ENCODE peak calls at places on chromosomes 5 and 9, in eight cellular contexts. One of them, this sample, is unnamed.

GRCh38 chr9:105881654-105882349 is 187.5 kb downstream of the TMEM38B start:
- DNase-seq in upper lobe of right lung: peak
- DNase-seq in brain microvascular endothelial cell: peak
- DNase-seq in choroid plexus epithelial cell: peak
- DNase-seq in astrocyte: peak
- DNase-seq in left lobe of liver: peak
- DNase-seq in NCI-H1417: peak
- DNase-seq in activated T-helper 1 cell treated with Interleukin-2 at 50 U/mL for 16 hours: peak
- DNase-seq in this sample: no peak

GRCh38 chr5:125149503-125149902 is 403.1 kb upstream of the ZNF608 start:
- DNase-seq in left lobe of liver: no peak
- DNase-seq in upper lobe of right lung: no peak
- DNase-seq in brain microvascular endothelial cell: peak
- DNase-seq in astrocyte: no peak
- DNase-seq in choroid plexus epithelial cell: peak
- DNase-seq in activated T-helper 1 cell treated with Interleukin-2 at 50 U/mL for 16 hours: no peak
- DNase-seq in NCI-H1417: no peak
- DNase-seq in this sample: no peak

GRCh38 chr9:71683598-71684235 is 84.6 kb downstream of the CEMIP2 start:
- DNase-seq in activated T-helper 1 cell treated with Interleukin-2 at 50 U/mL for 16 hours: no peak
- DNase-seq in choroid plexus epithelial cell: peak
- DNase-seq in astrocyte: peak
- DNase-seq in NCI-H1417: no peak
- DNase-seq in upper lobe of right lung: no peak
- DNase-seq in left lobe of liver: no peak
- DNase-seq in brain microvascular endothelial cell: peak
- DNase-seq in this sample: no peak

GRCh38 chr5:78920604-78921003 is 64.5 kb downstream of the ARSB start:
- DNase-seq in upper lobe of right lung: no peak
- DNase-seq in left lobe of liver: no peak
- DNase-seq in astrocyte: peak
- DNase-seq in NCI-H1417: no peak
- DNase-seq in brain microvascular endothelial cell: peak
- DNase-seq in choroid plexus epithelial cell: peak
- DNase-seq in activated T-helper 1 cell treated with Interleukin-2 at 50 U/mL for 16 hours: no peak
- DNase-seq in this sample: peak

GRCh38 chr9:135163023-135163780 is 75.7 kb downstream of the OLFM1 start:
- DNase-seq in NCI-H1417: no peak
- DNase-seq in left lobe of liver: no peak
- DNase-seq in astrocyte: no peak
- DNase-seq in upper lobe of right lung: no peak
- DNase-seq in brain microvascular endothelial cell: no peak
- DNase-seq in activated T-helper 1 cell treated with Interleukin-2 at 50 U/mL for 16 hours: no peak
- DNase-seq in choroid plexus epithelial cell: no peak
- DNase-seq in this sample: peak

GRCh38 chr5:179267671-179268071 is 77.6 kb downstream of the ADAMTS2 start:
- DNase-seq in astrocyte: no peak
- DNase-seq in choroid plexus epithelial cell: no peak
- DNase-seq in upper lobe of right lung: peak
- DNase-seq in activated T-helper 1 cell treated with Interleukin-2 at 50 U/mL for 16 hours: no peak
- DNase-seq in left lobe of liver: peak
- DNase-seq in NCI-H1417: no peak
- DNase-seq in brain microvascular endothelial cell: no peak
- DNase-seq in this sample: no peak

GRCh38 chr9:134365791-134366222 is 39.6 kb downstream of the RXRA start:
- DNase-seq in upper lobe of right lung: no peak
- DNase-seq in brain microvascular endothelial cell: no peak
- DNase-seq in left lobe of liver: peak
- DNase-seq in choroid plexus epithelial cell: peak
- DNase-seq in NCI-H1417: peak
- DNase-seq in astrocyte: no peak
- DNase-seq in activated T-helper 1 cell treated with Interleukin-2 at 50 U/mL for 16 hours: no peak
- DNase-seq in this sample: peak

GRCh38 chr5:153952893-153953292 is 85.8 kb downstream of the FAM114A2 start:
- DNase-seq in NCI-H1417: no peak
- DNase-seq in choroid plexus epithelial cell: no peak
- DNase-seq in brain microvascular endothelial cell: no peak
- DNase-seq in activated T-helper 1 cell treated with Interleukin-2 at 50 U/mL for 16 hours: no peak
- DNase-seq in left lobe of liver: no peak
- DNase-seq in astrocyte: no peak
- DNase-seq in upper lobe of right lung: no peak
- DNase-seq in this sample: no peak

GRCh38 chr5:172542651-172543131 is 88.4 kb upstream of the SH3PXD2B start:
- DNase-seq in brain microvascular endothelial cell: no peak
- DNase-seq in activated T-helper 1 cell treated with Interleukin-2 at 50 U/mL for 16 hours: no peak
- DNase-seq in choroid plexus epithelial cell: no peak
- DNase-seq in upper lobe of right lung: peak
- DNase-seq in NCI-H1417: peak
- DNase-seq in left lobe of liver: peak
- DNase-seq in astrocyte: no peak
- DNase-seq in this sample: no peak

GRCh38 chr5:170631471-170632195 is 127.8 kb downstream of the KCNIP1 start:
- DNase-seq in NCI-H1417: no peak
- DNase-seq in choroid plexus epithelial cell: no peak
- DNase-seq in upper lobe of right lung: peak
- DNase-seq in brain microvascular endothelial cell: no peak
- DNase-seq in astrocyte: no peak
- DNase-seq in activated T-helper 1 cell treated with Interleukin-2 at 50 U/mL for 16 hours: no peak
- DNase-seq in left lobe of liver: no peak
- DNase-seq in this sample: peak

GRCh38 chr9:1918642-1919041 is 96.5 kb upstream of the SMARCA2 start:
- DNase-seq in NCI-H1417: no peak
- DNase-seq in upper lobe of right lung: no peak
- DNase-seq in astrocyte: no peak
- DNase-seq in choroid plexus epithelial cell: no peak
- DNase-seq in left lobe of liver: no peak
- DNase-seq in brain microvascular endothelial cell: no peak
- DNase-seq in activated T-helper 1 cell treated with Interleukin-2 at 50 U/mL for 16 hours: no peak
- DNase-seq in this sample: peak

GRCh38 chr9:135662758-135663450 is at the start of gene LCN9:
- DNase-seq in left lobe of liver: no peak
- DNase-seq in NCI-H1417: no peak
- DNase-seq in brain microvascular endothelial cell: peak
- DNase-seq in upper lobe of right lung: no peak
- DNase-seq in choroid plexus epithelial cell: peak
- DNase-seq in activated T-helper 1 cell treated with Interleukin-2 at 50 U/mL for 16 hours: no peak
- DNase-seq in astrocyte: no peak
- DNase-seq in this sample: peak

GRCh38 chr9:111925017-111925770 is 28.6 kb downstream of the UGCG start:
- DNase-seq in activated T-helper 1 cell treated with Interleukin-2 at 50 U/mL for 16 hours: no peak
- DNase-seq in left lobe of liver: no peak
- DNase-seq in upper lobe of right lung: no peak
- DNase-seq in astrocyte: no peak
- DNase-seq in NCI-H1417: no peak
- DNase-seq in brain microvascular endothelial cell: no peak
- DNase-seq in choroid plexus epithelial cell: no peak
- DNase-seq in this sample: peak

GRCh38 chr9:137240321-137240840 is 706 bp upstream of the TUBB4B start:
- DNase-seq in astrocyte: peak
- DNase-seq in left lobe of liver: peak
- DNase-seq in NCI-H1417: peak
- DNase-seq in upper lobe of right lung: peak
- DNase-seq in activated T-helper 1 cell treated with Interleukin-2 at 50 U/mL for 16 hours: peak
- DNase-seq in choroid plexus epithelial cell: peak
- DNase-seq in brain microvascular endothelial cell: peak
- DNase-seq in this sample: peak

GRCh38 chr5:147968855-147969254 is 62.5 kb upstream of the C5orf46 start:
- DNase-seq in left lobe of liver: no peak
- DNase-seq in choroid plexus epithelial cell: no peak
- DNase-seq in brain microvascular endothelial cell: no peak
- DNase-seq in NCI-H1417: no peak
- DNase-seq in activated T-helper 1 cell treated with Interleukin-2 at 50 U/mL for 16 hours: no peak
- DNase-seq in upper lobe of right lung: no peak
- DNase-seq in astrocyte: peak
- DNase-seq in this sample: no peak

GRCh38 chr5:1341863-1342262 is 3.0 kb downstream of the CLPTM1L start:
- DNase-seq in choroid plexus epithelial cell: no peak
- DNase-seq in activated T-helper 1 cell treated with Interleukin-2 at 50 U/mL for 16 hours: no peak
- DNase-seq in left lobe of liver: no peak
- DNase-seq in brain microvascular endothelial cell: no peak
- DNase-seq in upper lobe of right lung: no peak
- DNase-seq in NCI-H1417: no peak
- DNase-seq in astrocyte: no peak
- DNase-seq in this sample: no peak

GRCh38 chr9:88400021-88400420 is 11.8 kb downstream of the SPIN1 start:
- DNase-seq in brain microvascular endothelial cell: peak
- DNase-seq in upper lobe of right lung: no peak
- DNase-seq in astrocyte: peak
- DNase-seq in NCI-H1417: no peak
- DNase-seq in activated T-helper 1 cell treated with Interleukin-2 at 50 U/mL for 16 hours: no peak
- DNase-seq in left lobe of liver: no peak
- DNase-seq in choroid plexus epithelial cell: peak
- DNase-seq in this sample: peak

GRCh38 chr9:136514022-136514714 is 31.3 kb upstream of the SEC16A start:
- DNase-seq in upper lobe of right lung: no peak
- DNase-seq in astrocyte: no peak
- DNase-seq in brain microvascular endothelial cell: no peak
- DNase-seq in choroid plexus epithelial cell: no peak
- DNase-seq in NCI-H1417: no peak
- DNase-seq in activated T-helper 1 cell treated with Interleukin-2 at 50 U/mL for 16 hours: no peak
- DNase-seq in left lobe of liver: no peak
- DNase-seq in this sample: no peak

GRCh38 chr5:158810615-158811014 is 289.1 kb downstream of the EBF1 start:
- DNase-seq in choroid plexus epithelial cell: no peak
- DNase-seq in astrocyte: no peak
- DNase-seq in left lobe of liver: no peak
- DNase-seq in brain microvascular endothelial cell: no peak
- DNase-seq in upper lobe of right lung: no peak
- DNase-seq in activated T-helper 1 cell treated with Interleukin-2 at 50 U/mL for 16 hours: no peak
- DNase-seq in NCI-H1417: no peak
- DNase-seq in this sample: no peak

GRCh38 chr9:120361531-120361930 is 218.4 kb downstream of the CDK5RAP2 start:
- DNase-seq in left lobe of liver: no peak
- DNase-seq in astrocyte: no peak
- DNase-seq in choroid plexus epithelial cell: no peak
- DNase-seq in brain microvascular endothelial cell: no peak
- DNase-seq in NCI-H1417: no peak
- DNase-seq in activated T-helper 1 cell treated with Interleukin-2 at 50 U/mL for 16 hours: no peak
- DNase-seq in upper lobe of right lung: no peak
- DNase-seq in this sample: no peak

GRCh38 chr5:178293400-178293799 is 60.8 kb upstream of the PHYKPL start:
- DNase-seq in NCI-H1417: no peak
- DNase-seq in choroid plexus epithelial cell: no peak
- DNase-seq in left lobe of liver: no peak
- DNase-seq in upper lobe of right lung: peak
- DNase-seq in astrocyte: no peak
- DNase-seq in brain microvascular endothelial cell: no peak
- DNase-seq in activated T-helper 1 cell treated with Interleukin-2 at 50 U/mL for 16 hours: no peak
- DNase-seq in this sample: no peak

GRCh38 chr5:3349704-3350565 is 245.7 kb upstream of the IRX1 start:
- DNase-seq in left lobe of liver: no peak
- DNase-seq in activated T-helper 1 cell treated with Interleukin-2 at 50 U/mL for 16 hours: no peak
- DNase-seq in upper lobe of right lung: no peak
- DNase-seq in NCI-H1417: no peak
- DNase-seq in brain microvascular endothelial cell: no peak
- DNase-seq in choroid plexus epithelial cell: no peak
- DNase-seq in astrocyte: no peak
- DNase-seq in this sample: no peak

GRCh38 chr9:107484117-107484723 is 5.3 kb downstream of the KLF4 start:
- DNase-seq in choroid plexus epithelial cell: peak
- DNase-seq in astrocyte: peak
- DNase-seq in brain microvascular endothelial cell: peak
- DNase-seq in left lobe of liver: no peak
- DNase-seq in upper lobe of right lung: no peak
- DNase-seq in NCI-H1417: peak
- DNase-seq in activated T-helper 1 cell treated with Interleukin-2 at 50 U/mL for 16 hours: no peak
- DNase-seq in this sample: peak

GRCh38 chr5:87361031-87361443 is 51.7 kb downstream of the CCNH start:
- DNase-seq in brain microvascular endothelial cell: no peak
- DNase-seq in left lobe of liver: no peak
- DNase-seq in astrocyte: peak
- DNase-seq in upper lobe of right lung: no peak
- DNase-seq in activated T-helper 1 cell treated with Interleukin-2 at 50 U/mL for 16 hours: no peak
- DNase-seq in NCI-H1417: no peak
- DNase-seq in choroid plexus epithelial cell: peak
- DNase-seq in this sample: no peak

GRCh38 chr5:177470759-177471536 is 2.5 kb downstream of the DBN1 start:
- DNase-seq in astrocyte: peak
- DNase-seq in left lobe of liver: no peak
- DNase-seq in choroid plexus epithelial cell: peak
- DNase-seq in brain microvascular endothelial cell: peak
- DNase-seq in NCI-H1417: no peak
- DNase-seq in activated T-helper 1 cell treated with Interleukin-2 at 50 U/mL for 16 hours: no peak
- DNase-seq in upper lobe of right lung: no peak
- DNase-seq in this sample: peak

GRCh38 chr9:89038354-89039091 is 47.3 kb downstream of the S1PR3 start:
- DNase-seq in astrocyte: peak
- DNase-seq in choroid plexus epithelial cell: peak
- DNase-seq in activated T-helper 1 cell treated with Interleukin-2 at 50 U/mL for 16 hours: no peak
- DNase-seq in left lobe of liver: no peak
- DNase-seq in NCI-H1417: no peak
- DNase-seq in brain microvascular endothelial cell: peak
- DNase-seq in upper lobe of right lung: no peak
- DNase-seq in this sample: peak

GRCh38 chr5:132099073-132099748 is 25.6 kb downstream of the CSF2 start:
- DNase-seq in NCI-H1417: no peak
- DNase-seq in upper lobe of right lung: no peak
- DNase-seq in choroid plexus epithelial cell: no peak
- DNase-seq in left lobe of liver: no peak
- DNase-seq in brain microvascular endothelial cell: no peak
- DNase-seq in astrocyte: no peak
- DNase-seq in activated T-helper 1 cell treated with Interleukin-2 at 50 U/mL for 16 hours: no peak
- DNase-seq in this sample: peak

GRCh38 chr5:135214897-135215616 is 181.0 kb upstream of the PITX1 start:
- DNase-seq in astrocyte: no peak
- DNase-seq in left lobe of liver: peak
- DNase-seq in upper lobe of right lung: peak
- DNase-seq in brain microvascular endothelial cell: no peak
- DNase-seq in NCI-H1417: peak
- DNase-seq in activated T-helper 1 cell treated with Interleukin-2 at 50 U/mL for 16 hours: no peak
- DNase-seq in choroid plexus epithelial cell: peak
- DNase-seq in this sample: peak

GRCh38 chr5:27434335-27434734 is 395.9 kb upstream of the CDH9 start:
- DNase-seq in astrocyte: no peak
- DNase-seq in left lobe of liver: no peak
- DNase-seq in brain microvascular endothelial cell: no peak
- DNase-seq in upper lobe of right lung: no peak
- DNase-seq in NCI-H1417: no peak
- DNase-seq in choroid plexus epithelial cell: no peak
- DNase-seq in activated T-helper 1 cell treated with Interleukin-2 at 50 U/mL for 16 hours: no peak
- DNase-seq in this sample: no peak

GRCh38 chr9:116767219-116767618 is 80.1 kb downstream of the TRIM32 start:
- DNase-seq in upper lobe of right lung: no peak
- DNase-seq in NCI-H1417: peak
- DNase-seq in astrocyte: no peak
- DNase-seq in left lobe of liver: no peak
- DNase-seq in choroid plexus epithelial cell: no peak
- DNase-seq in activated T-helper 1 cell treated with Interleukin-2 at 50 U/mL for 16 hours: no peak
- DNase-seq in brain microvascular endothelial cell: no peak
- DNase-seq in this sample: no peak

GRCh38 chr5:60700347-60700815 is 415 bp upstream of the DEPDC1B start:
- DNase-seq in brain microvascular endothelial cell: no peak
- DNase-seq in NCI-H1417: no peak
- DNase-seq in upper lobe of right lung: no peak
- DNase-seq in activated T-helper 1 cell treated with Interleukin-2 at 50 U/mL for 16 hours: no peak
- DNase-seq in astrocyte: peak
- DNase-seq in left lobe of liver: no peak
- DNase-seq in choroid plexus epithelial cell: peak
- DNase-seq in this sample: no peak

GRCh38 chr9:69073103-69073502 is 37.6 kb downstream of the FXN start:
- DNase-seq in activated T-helper 1 cell treated with Interleukin-2 at 50 U/mL for 16 hours: no peak
- DNase-seq in left lobe of liver: no peak
- DNase-seq in NCI-H1417: no peak
- DNase-seq in brain microvascular endothelial cell: no peak
- DNase-seq in choroid plexus epithelial cell: no peak
- DNase-seq in upper lobe of right lung: no peak
- DNase-seq in astrocyte: no peak
- DNase-seq in this sample: no peak

GRCh38 chr5:17398439-17398838 is 99.6 kb upstream of the TAF11L2 start:
- DNase-seq in activated T-helper 1 cell treated with Interleukin-2 at 50 U/mL for 16 hours: no peak
- DNase-seq in brain microvascular endothelial cell: peak
- DNase-seq in NCI-H1417: no peak
- DNase-seq in left lobe of liver: no peak
- DNase-seq in upper lobe of right lung: no peak
- DNase-seq in choroid plexus epithelial cell: peak
- DNase-seq in astrocyte: peak
- DNase-seq in this sample: no peak

GRCh38 chr5:114362977-114363721 is 1.3 kb downstream of the KCNN2 start:
- DNase-seq in brain microvascular endothelial cell: no peak
- DNase-seq in upper lobe of right lung: no peak
- DNase-seq in astrocyte: no peak
- DNase-seq in NCI-H1417: no peak
- DNase-seq in choroid plexus epithelial cell: no peak
- DNase-seq in activated T-helper 1 cell treated with Interleukin-2 at 50 U/mL for 16 hours: no peak
- DNase-seq in left lobe of liver: peak
- DNase-seq in this sample: peak

This sample was measured in osteoblast.